ENCODE peak calls at places on chromosomes 11 and 22, in nine cellular contexts. F is CD8-positive, alpha-beta T cell; Y is fibroblast of lung; B is mammary epithelial cell; G is uterus; H is ovary; X is heart right ventricle; O is thyroid gland; E is H9. V is an unnamed sample.

GRCh38 chr11:125777309-125777708 is 1.3 kb downstream of the PATE2 start:
- DNase-seq in G (no peak), E (no peak), F (no peak), Y (peak), B (peak), O (no peak), H (no peak), X (no peak), V (no peak)

GRCh38 chr11:95108159-95108611 is 18.5 kb downstream of the ENDOD1 start:
- DNase-seq in O (peak), F (no peak), E (no peak), X (peak), G (peak), B (peak), Y (peak), H (no peak), V (no peak)

GRCh38 chr22:35594686-35595085 is 22.4 kb downstream of the MB start:
- DNase-seq in Y (no peak), B (no peak), F (no peak), O (no peak), G (no peak), X (no peak), H (no peak), E (no peak), V (no peak)

GRCh38 chr11:60951909-60952741 is at the start of gene SLC15A3:
- DNase-seq in X (peak), O (no peak), E (peak), G (peak), B (no peak), Y (no peak), F (peak), H (peak), V (peak)

GRCh38 chr22:31544481-31545480 is 48.4 kb downstream of the SFI1 start:
- DNase-seq in B (no peak), H (no peak), O (peak), G (no peak), F (no peak), E (no peak), X (no peak), Y (peak), V (no peak)

GRCh38 chr11:119236891-119237290 is 30.8 kb downstream of the CBL start:
- DNase-seq in Y (peak), B (no peak), F (no peak), X (no peak), E (no peak), G (no peak), O (no peak), H (no peak), V (no peak)

GRCh38 chr22:38299758-38300157 is 17.5 kb downstream of the CSNK1E start:
- DNase-seq in E (no peak), B (no peak), H (no peak), X (no peak), F (no peak), G (no peak), O (peak), Y (no peak), V (no peak)

GRCh38 chr11:78239781-78240180 is 51.1 kb downstream of the USP35 start:
- DNase-seq in B (no peak), Y (no peak), E (no peak), X (no peak), G (no peak), O (no peak), H (no peak), F (no peak), V (no peak)

GRCh38 chr11:59746111-59746510 is 9.1 kb upstream of the STX3 start:
- DNase-seq in H (no peak), Y (no peak), G (no peak), B (no peak), X (no peak), E (no peak), O (no peak), F (no peak), V (no peak)

GRCh38 chr11:74232316-74232950 is 61.3 kb downstream of the PPME1 start:
- DNase-seq in F (peak), Y (no peak), H (no peak), O (peak), X (no peak), G (no peak), E (no peak), B (no peak), V (no peak)

GRCh38 chr11:91265946-91266345 is 958.7 kb upstream of the FAT3 start:
- DNase-seq in E (no peak), G (no peak), O (no peak), H (no peak), F (no peak), X (no peak), Y (peak), B (no peak), V (no peak)

GRCh38 chr11:112453601-112454577 is 193.2 kb upstream of the PLET1 start:
- DNase-seq in B (peak), F (peak), Y (peak), H (no peak), X (peak), G (no peak), E (peak), O (peak), V (no peak)

GRCh38 chr22:19467912-19468311 is 11.1 kb downstream of the UFD1 start:
- DNase-seq in G (no peak), H (no peak), O (no peak), Y (no peak), E (no peak), X (no peak), F (no peak), B (no peak), V (no peak)

GRCh38 chr11:7703785-7704184 is 2.5 kb downstream of the OVCH2 start:
- DNase-seq in E (no peak), B (no peak), X (no peak), G (no peak), Y (no peak), H (no peak), F (no peak), O (no peak), V (no peak)

GRCh38 chr11:123351375-123351774 is 78.7 kb upstream of the GRAMD1B start:
- DNase-seq in X (peak), O (no peak), B (no peak), Y (no peak), H (peak), G (no peak), F (no peak), E (peak), V (no peak)

GRCh38 chr11:47083913-47084312 is 92.8 kb downstream of the ARFGAP2 start:
- DNase-seq in H (no peak), B (peak), O (no peak), X (no peak), E (no peak), Y (peak), F (no peak), G (no peak), V (no peak)

GRCh38 chr11:117426297-117426685 is 98.6 kb downstream of the CEP164 start:
- DNase-seq in F (peak), G (peak), E (peak), Y (peak), H (peak), X (peak), B (peak), O (peak), V (peak)

GRCh38 chr11:75570559-75571139 is 8.6 kb downstream of the SERPINH1 start:
- DNase-seq in Y (no peak), E (no peak), B (no peak), G (no peak), H (no peak), X (no peak), F (no peak), O (no peak), V (no peak)

GRCh38 chr11:92226331-92227232 is 2.0 kb downstream of the FAT3 start:
- DNase-seq in X (no peak), E (peak), H (no peak), F (no peak), G (no peak), O (no peak), Y (peak), B (peak), V (peak)

GRCh38 chr11:72222907-72223614 is 1.5 kb upstream of the INPPL1 start:
- DNase-seq in O (peak), G (peak), B (peak), Y (peak), H (peak), X (peak), F (peak), E (peak), V (peak)
- TF ChIP-seq CTCF in O (no peak), G (peak), B (no peak), Y (peak), H (peak), X (peak), F (no peak), E (no peak), V (no peak)

DNA sequence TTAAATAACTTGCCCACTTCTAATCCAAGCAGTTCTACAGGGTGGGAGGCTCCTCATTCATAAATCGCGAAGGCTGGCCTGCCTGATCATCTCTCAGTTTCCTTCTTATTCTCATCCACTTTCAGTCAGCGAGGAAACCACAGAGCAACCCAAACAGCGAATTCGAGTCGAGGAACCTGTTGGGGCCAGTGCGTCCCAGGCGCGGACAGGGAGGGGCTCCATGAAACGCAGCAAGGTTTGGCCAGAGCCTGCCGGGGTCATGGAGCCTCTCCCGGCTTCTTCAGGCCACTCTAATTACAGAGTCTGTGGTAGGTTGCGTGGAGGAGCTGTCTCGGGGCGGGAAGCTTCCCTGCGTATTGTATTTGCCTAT is 741 bp upstream of the NAV2 start:
- DNase-seq in Y (no peak), G (no peak), E (peak), B (peak), H (peak), O (peak), F (no peak), X (no peak), V (no peak)
- H3K27ac ChIP-seq in Y (peak), G (peak), E (peak), B (peak), H (peak), O (peak), F (peak), X (peak), V (peak)

DNA sequence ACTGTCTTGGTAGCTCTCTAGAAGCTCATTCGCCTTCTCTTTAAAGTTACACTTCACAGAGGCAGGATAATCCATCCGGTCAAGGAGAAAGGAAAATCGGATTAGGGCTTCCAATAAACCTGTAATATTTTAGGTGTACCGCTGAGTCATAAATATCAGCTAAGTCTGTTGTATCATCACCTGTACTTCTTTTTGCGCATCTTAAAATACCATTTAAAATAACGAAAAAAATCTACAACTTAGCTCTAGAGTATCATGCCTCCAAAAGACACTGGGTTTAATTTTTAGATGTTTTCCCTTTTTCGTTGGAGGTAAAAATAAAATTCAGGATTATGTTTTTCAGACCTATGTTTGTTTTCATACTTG is 41.5 kb upstream of the INCENP start:
- DNase-seq in X (no peak), O (no peak), H (no peak), G (no peak), F (no peak), Y (no peak), B (no peak), E (no peak), V (no peak)
- TF ChIP-seq CTCF in X (no peak), O (no peak), H (no peak), G (no peak), F (no peak), Y (no peak), B (no peak), E (no peak), V (no peak)

GRCh38 chr11:19419021-19419750 is 178.4 kb upstream of the E2F8 start:
- DNase-seq in E (no peak), Y (peak), H (no peak), F (no peak), B (no peak), G (no peak), X (no peak), O (peak), V (no peak)
- H3K27ac ChIP-seq in E (no peak), Y (peak), H (no peak), F (no peak), B (no peak), G (no peak), X (no peak), O (peak), V (no peak)

DNA sequence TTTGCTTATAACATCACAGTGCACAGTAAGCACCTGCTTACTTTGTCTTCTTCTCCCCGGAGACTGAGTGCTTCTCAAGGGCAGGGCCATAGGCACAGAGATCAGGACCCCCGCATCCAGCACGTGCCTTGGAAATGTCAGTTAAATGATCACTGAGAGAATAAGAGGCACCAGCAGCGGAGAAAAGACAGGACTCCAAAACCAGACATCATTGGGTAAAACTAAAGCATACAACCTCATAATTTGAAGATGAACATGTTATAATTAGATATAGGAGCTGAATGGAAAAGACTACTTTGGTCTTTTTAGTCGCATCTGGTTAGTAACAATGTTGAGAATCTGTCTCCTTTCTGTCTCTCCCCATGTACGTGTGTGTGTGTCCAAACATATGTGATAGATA is 1279.9 kb downstream of the LRRC4C start:
- DNase-seq in E (no peak), B (no peak), G (no peak), Y (no peak), X (no peak), F (no peak), H (no peak), O (no peak), V (no peak)
- TF ChIP-seq CTCF in E (no peak), B (no peak), G (no peak), Y (no peak), X (no peak), F (no peak), H (no peak), O (no peak), V (no peak)

DNA sequence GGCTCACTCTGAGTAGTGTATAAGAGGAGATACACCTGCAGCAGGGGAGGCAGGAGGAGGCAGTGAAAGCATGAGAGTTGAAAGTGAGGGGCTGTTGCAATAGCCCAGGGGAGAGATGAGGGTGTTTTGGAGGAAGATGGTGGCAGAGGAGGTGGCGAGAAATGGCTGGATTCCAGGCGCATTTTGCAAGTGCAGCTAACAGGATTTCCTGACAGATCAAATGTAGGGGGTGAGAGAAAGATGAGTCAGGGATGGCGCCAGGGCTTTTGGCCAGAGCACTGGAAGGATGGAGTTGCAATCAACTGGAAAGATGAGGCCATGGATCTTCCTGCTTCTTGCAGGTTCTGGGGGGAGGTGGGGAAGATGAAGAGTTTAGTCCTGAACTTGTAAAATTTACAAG is 16.8 kb upstream of the TSPAN18 start:
- DNase-seq in Y (peak), X (no peak), B (no peak), E (no peak), F (no peak), H (no peak), O (no peak), G (no peak), V (no peak)
- H3K27ac ChIP-seq in Y (no peak), X (no peak), B (no peak), E (no peak), F (no peak), H (no peak), O (no peak), G (no peak), V (no peak)

DNA sequence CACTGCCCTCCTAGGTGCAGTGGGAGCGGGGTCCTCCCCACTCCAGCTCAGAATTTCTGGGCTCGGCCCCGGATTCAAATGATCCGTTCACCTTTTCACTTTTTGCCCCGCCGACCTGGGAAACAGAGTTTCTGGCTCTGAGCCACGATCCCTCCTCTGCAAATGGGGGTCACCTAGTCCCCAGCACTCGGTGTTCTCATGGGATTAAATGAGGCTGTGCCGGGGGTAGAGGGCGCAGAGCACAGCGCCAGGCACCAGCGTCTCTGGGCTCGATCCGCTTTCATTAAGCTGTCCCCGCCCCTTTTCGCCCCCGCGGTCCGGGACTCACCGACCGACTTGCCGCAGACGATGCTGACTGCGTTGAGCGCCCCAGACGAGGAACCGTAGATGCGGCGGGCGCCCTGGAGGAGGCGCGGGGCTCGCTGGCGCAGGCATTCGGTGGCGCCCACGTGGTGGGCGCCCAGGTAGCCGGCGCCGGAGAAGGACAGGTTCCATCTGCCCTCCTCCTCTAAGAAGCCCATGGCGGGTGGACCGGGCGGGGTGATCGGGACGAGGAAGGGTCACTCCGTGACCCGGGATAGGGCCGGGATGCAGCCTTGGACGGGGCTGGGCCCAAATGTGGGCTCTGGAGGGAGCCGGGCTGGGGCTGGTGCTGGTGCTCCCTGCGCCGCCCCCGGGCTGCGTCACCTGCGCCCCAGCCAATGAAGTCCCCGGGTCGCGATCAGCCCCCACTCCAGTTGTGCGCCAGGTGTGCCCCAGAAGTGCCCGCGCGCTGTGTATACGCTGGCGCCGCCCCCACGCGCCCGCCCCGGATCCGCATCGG is at the start of gene PNPLA5:
- DNase-seq in E (peak), O (no peak), G (no peak), Y (peak), X (no peak), F (no peak), H (no peak), B (no peak), V (no peak)
- TF ChIP-seq CTCF in E (peak), O (no peak), G (no peak), Y (no peak), X (no peak), F (no peak), H (no peak), B (no peak), V (no peak)

GRCh38 chr22:23889620-23890019 is 4.6 kb upstream of the MIF start:
- DNase-seq in O (no peak), Y (no peak), H (no peak), F (no peak), B (no peak), E (no peak), X (no peak), G (no peak), V (no peak)
- H3K27ac ChIP-seq in O (no peak), Y (no peak), H (no peak), F (no peak), B (no peak), E (no peak), X (no peak), G (no peak), V (no peak)